ENCODE peak calls at places on chromosomes 6 and 20, in five cellular contexts. M is stimulated activated CD4-positive, alpha-beta T cell treated with anti-CD3 and anti-CD28 coated beads, Interleukin-2, amount 100 ng/mL, for 48 hours; G is GM10248; J is nephron progenitor cell; B is BJ. D is an unnamed sample.

GRCh38 chr6:18741741-18742140 is 354.6 kb downstream of the RNF144B start:
- DNase-seq in M (no peak), G (no peak), J (no peak), B (no peak), D (no peak)

GRCh38 chr20:19272976-19273654 is 60.7 kb downstream of the SLC24A3 start:
- DNase-seq in M (no peak), G (no peak), J (no peak), B (no peak), D (no peak)

GRCh38 chr20:62294516-62294915 is 8.3 kb upstream of the ADRM1 start:
- DNase-seq in M (no peak), G (no peak), J (no peak), B (no peak), D (no peak)

GRCh38 chr20:45067558-45067957 is 33.4 kb downstream of the KCNS1 start:
- DNase-seq in M (no peak), G (no peak), J (no peak), B (no peak), D (no peak)

GRCh38 chr20:43789593-43789992 is 62.8 kb upstream of the GTSF1L start:
- DNase-seq in M (no peak), G (no peak), J (no peak), B (no peak), D (peak; percentile 78)

GRCh38 chr20:62413896-62414481 is 6.9 kb upstream of the CABLES2 start:
- DNase-seq in M (no peak), G (no peak), J (no peak), B (no peak), D (no peak)

GRCh38 chr6:43865947-43866346 is 95.9 kb downstream of the VEGFA start:
- DNase-seq in M (no peak), G (no peak), J (peak; percentile 67), B (no peak), D (no peak)

GRCh38 chr6:46323312-46323965 is 152.7 kb upstream of the ENPP5 start:
- DNase-seq in M (no peak), G (no peak), J (no peak), B (peak; percentile 96), D (no peak)

GRCh38 chr6:14738497-14738896 is 507.4 kb upstream of the JARID2 start:
- DNase-seq in M (no peak), G (no peak), J (no peak), B (no peak), D (no peak)

GRCh38 chr6:117818449-117818848 is 88.6 kb upstream of the SLC35F1 start:
- DNase-seq in M (no peak), G (no peak), J (no peak), B (no peak), D (no peak)

GRCh38 chr20:51529027-51529749 is 13.3 kb downstream of the NFATC2 start:
- DNase-seq in M (peak; percentile 52), G (no peak), J (no peak), B (no peak), D (no peak)

GRCh38 chr6:107114872-107115694 is at the start of gene BEND3:
- DNase-seq in M (peak; percentile 15), G (peak; percentile 49), J (peak; percentile 61), B (no peak), D (peak; percentile 64)

GRCh38 chr6:141833001-141833655 is 299.6 kb upstream of the GJE1 start:
- DNase-seq in M (no peak), G (no peak), J (no peak), B (no peak), D (no peak)

GRCh38 chr6:149233056-149233715 is 84.3 kb upstream of the TAB2 start:
- DNase-seq in M (peak; percentile 39), G (no peak), J (no peak), B (peak; percentile 72), D (no peak)

GRCh38 chr20:47706345-47706744 is 78.9 kb downstream of the SULF2 start:
- DNase-seq in M (no peak), G (no peak), J (no peak), B (no peak), D (no peak)

GRCh38 chr20:63402178-63402859 is 41.2 kb upstream of the CHRNA4 start:
- DNase-seq in M (no peak), G (no peak), J (no peak), B (no peak), D (no peak)

GRCh38 chr6:17020889-17021538 is 80.8 kb upstream of the STMND1 start:
- DNase-seq in M (no peak), G (no peak), J (no peak), B (no peak), D (no peak)

GRCh38 chr6:110329729-110330436 is 28.3 kb downstream of the METTL24 start:
- DNase-seq in M (no peak), G (no peak), J (peak; percentile 33), B (no peak), D (no peak)

GRCh38 chr20:20259534-20259933 is 108.4 kb upstream of the INSM1 start:
- DNase-seq in M (no peak), G (no peak), J (no peak), B (no peak), D (no peak)

GRCh38 chr6:52609968-52610367 is 33.1 kb upstream of the TRAM2 start:
- DNase-seq in M (no peak), G (no peak), J (no peak), B (no peak), D (no peak)

GRCh38 chr6:105894556-105894955 is 191.6 kb upstream of the PRDM1 start:
- DNase-seq in M (no peak), G (no peak), J (no peak), B (no peak), D (no peak)

GRCh38 chr6:35064508-35065440 is 76.4 kb downstream of the TCP11 start:
- DNase-seq in M (no peak), G (no peak), J (no peak), B (no peak), D (no peak)

GRCh38 chr20:48236485-48237055 is 451.3 kb upstream of the SULF2 start:
- DNase-seq in M (no peak), G (no peak), J (no peak), B (no peak), D (no peak)

GRCh38 chr6:137717074-137718073 is 149.7 kb upstream of the TNFAIP3 start:
- DNase-seq in M (peak; percentile 40), G (no peak), J (no peak), B (no peak), D (no peak)

GRCh38 chr6:84926171-84926570 is 161.8 kb upstream of the TBX18 start:
- DNase-seq in M (no peak), G (no peak), J (no peak), B (no peak), D (no peak)

GRCh38 chr6:157867981-157868380 is 44.9 kb downstream of the SNX9 start:
- DNase-seq in M (no peak), G (no peak), J (no peak), B (no peak), D (no peak)

GRCh38 chr20:15703171-15703911 is 869.9 kb downstream of the KIF16B start:
- DNase-seq in M (no peak), G (no peak), J (no peak), B (peak; percentile 17), D (no peak)

GRCh38 chr20:25274891-25275812 is 27.3 kb downstream of the PYGB start:
- DNase-seq in M (no peak), G (no peak), J (no peak), B (no peak), D (no peak)

GRCh38 chr20:145877-146276 is 3.5 kb downstream of the DEFB126 start:
- DNase-seq in M (no peak), G (no peak), J (no peak), B (no peak), D (no peak)

GRCh38 chr20:32006841-32007786 is 3.1 kb upstream of the CCM2L start:
- DNase-seq in M (no peak), G (no peak), J (no peak), B (no peak), D (no peak)

GRCh38 chr20:63333241-63333836 is 27.8 kb downstream of the CHRNA4 start:
- DNase-seq in M (no peak), G (no peak), J (peak; percentile 35), B (no peak), D (no peak)

GRCh38 chr6:20571261-20571660 is 37.0 kb downstream of the CDKAL1 start:
- DNase-seq in M (no peak), G (no peak), J (no peak), B (no peak), D (no peak)

GRCh38 chr20:34522969-34523871 is 7.0 kb downstream of the DYNLRB1 start:
- DNase-seq in M (peak; percentile 32), G (peak; percentile 61), J (peak; percentile 63), B (no peak), D (peak; percentile 60)

D was measured in GM06990.